ENCODE peak calls at places on chromosomes 16 and 17, in seven cellular contexts. S, E, L, A, Z, X and G are unnamed samples.

GRCh38 chr16:89919535-89920406 is 1.1 kb downstream of the MC1R start:
- DNase-seq in S (no peak), E (no peak), L (no peak), A (no peak), Z (peak; percentile 12), X (no peak), G (no peak)

GRCh38 chr17:28634211-28634865 is 10.6 kb downstream of the BLTP2 start:
- DNase-seq in S (no peak), E (no peak), L (no peak), A (peak; percentile 5), Z (no peak), X (no peak), G (peak; percentile 77)

GRCh38 chr17:57273471-57273870 is 17.1 kb downstream of the MSI2 start:
- DNase-seq in S (no peak), E (no peak), L (no peak), A (no peak), Z (no peak), X (no peak), G (no peak)

GRCh38 chr16:84739349-84740124 is 39.7 kb downstream of the USP10 start:
- DNase-seq in S (no peak), E (peak; percentile 65), L (peak; percentile 97), A (no peak), Z (no peak), X (no peak), G (no peak)

GRCh38 chr17:38914741-38915638 is 10.4 kb upstream of the LASP1NB start:
- DNase-seq in S (no peak), E (no peak), L (no peak), A (no peak), Z (peak; percentile 10), X (no peak), G (no peak)

GRCh38 chr17:28365487-28365886 is 488 bp upstream of the SEBOX start:
- DNase-seq in S (no peak), E (no peak), L (no peak), A (no peak), Z (no peak), X (no peak), G (peak; percentile 44)

GRCh38 chr17:77282524-77283515 is 142.1 kb downstream of the SEC14L1 start:
- DNase-seq in S (no peak), E (peak; percentile 94), L (no peak), A (no peak), Z (no peak), X (no peak), G (no peak)

GRCh38 chr17:54969658-54970572 is 1.4 kb downstream of the STXBP4 start:
- DNase-seq in S (no peak), E (no peak), L (no peak), A (no peak), Z (no peak), X (no peak), G (no peak)

GRCh38 chr17:39676198-39676819 is 8.1 kb downstream of the PNMT start:
- DNase-seq in S (no peak), E (no peak), L (no peak), A (peak; percentile 83), Z (no peak), X (no peak), G (peak; percentile 10)

GRCh38 chr17:66317629-66318028 is 15.2 kb downstream of the PRKCA start:
- DNase-seq in S (no peak), E (no peak), L (no peak), A (no peak), Z (no peak), X (no peak), G (no peak)

GRCh38 chr17:65629234-65629690 is 67.8 kb upstream of the AXIN2 start:
- DNase-seq in S (no peak), E (no peak), L (no peak), A (peak; percentile 12), Z (no peak), X (no peak), G (no peak)

GRCh38 chr17:2059125-2059836 is 4.4 kb downstream of the HIC1 start:
- DNase-seq in S (no peak), E (no peak), L (no peak), A (no peak), Z (peak; percentile 47), X (peak; percentile 44), G (no peak)